ENCODE peak calls at places on chromosomes 5 and 9, in five cellular contexts. Y, B, L, Z and D are unnamed samples.

GRCh38 chr9:129567842-129568559 is 52.9 kb downstream of the C9orf50 start:
- DNase-seq in Y (peak), B (peak), L (no peak), Z (peak), D (no peak)

GRCh38 chr5:76958976-76959767 is 6.3 kb downstream of the CRHBP start:
- DNase-seq in Y (no peak), B (no peak), L (no peak), Z (no peak), D (no peak)

GRCh38 chr5:54520438-54520846 is 2.9 kb downstream of the SNX18 start:
- DNase-seq in Y (peak), B (no peak), L (no peak), Z (no peak), D (no peak)

GRCh38 chr9:92706218-92706940 is 36.4 kb upstream of the IPPK start:
- DNase-seq in Y (peak), B (peak), L (no peak), Z (no peak), D (no peak)

GRCh38 chr5:2158109-2158508 is 275.4 kb upstream of the IRX4 start:
- DNase-seq in Y (no peak), B (no peak), L (no peak), Z (no peak), D (no peak)

GRCh38 chr5:343461-344401 is 22.2 kb downstream of the AHRR start:
- DNase-seq in Y (no peak), B (peak), L (peak), Z (peak), D (no peak)

GRCh38 chr9:6938447-6938846 is 180.7 kb downstream of the KDM4C start:
- DNase-seq in Y (no peak), B (no peak), L (peak), Z (no peak), D (no peak)

GRCh38 chr9:120071760-120072159 is 508.2 kb downstream of the CDK5RAP2 start:
- DNase-seq in Y (no peak), B (no peak), L (no peak), Z (no peak), D (no peak)

GRCh38 chr5:155983954-155984353 is 343.0 kb upstream of the SGCD start:
- DNase-seq in Y (no peak), B (no peak), L (no peak), Z (no peak), D (no peak)

GRCh38 chr5:77171141-77171910 is 39.2 kb upstream of the PDE8B start:
- DNase-seq in Y (no peak), B (no peak), L (no peak), Z (no peak), D (no peak)

GRCh38 chr9:133725886-133726285 is 12.3 kb downstream of the SARDH start:
- DNase-seq in Y (no peak), B (no peak), L (no peak), Z (no peak), D (no peak)

GRCh38 chr9:83503881-83504280 is 34.3 kb downstream of the FRMD3 start:
- DNase-seq in Y (no peak), B (no peak), L (no peak), Z (no peak), D (no peak)

GRCh38 chr5:140112685-140113179 is 1.2 kb upstream of the PURA start:
- DNase-seq in Y (no peak), B (peak), L (no peak), Z (no peak), D (no peak)

GRCh38 chr9:122095010-122095767 is 2.1 kb upstream of the TTLL11 start:
- DNase-seq in Y (peak), B (peak), L (no peak), Z (peak), D (no peak)

GRCh38 chr9:93136011-93136440 is 2.0 kb upstream of the NINJ1 start:
- DNase-seq in Y (no peak), B (no peak), L (no peak), Z (peak), D (no peak)

GRCh38 chr5:116626272-116626723 is 51.7 kb upstream of the SEMA6A start:
- DNase-seq in Y (no peak), B (peak), L (no peak), Z (peak), D (no peak)

GRCh38 chr5:111229126-111229525 is 4.9 kb downstream of the CAMK4 start:
- DNase-seq in Y (peak), B (no peak), L (no peak), Z (no peak), D (no peak)

GRCh38 chr5:60287174-60287771 is 393.7 kb upstream of the PDE4D start:
- DNase-seq in Y (peak), B (peak), L (peak), Z (peak), D (no peak)

GRCh38 chr9:95004452-95005275 is 278.2 kb downstream of the AOPEP start:
- DNase-seq in Y (peak), B (peak), L (no peak), Z (peak), D (no peak)

GRCh38 chr9:101639785-101640437 is 45.1 kb upstream of the PPP3R2 start:
- DNase-seq in Y (no peak), B (no peak), L (no peak), Z (no peak), D (no peak)

GRCh38 chr9:16139781-16140180 is 586.9 kb downstream of the CCDC171 start:
- DNase-seq in Y (no peak), B (no peak), L (no peak), Z (no peak), D (no peak)

GRCh38 chr9:20207161-20207560 is 415.1 kb downstream of the MLLT3 start:
- DNase-seq in Y (no peak), B (no peak), L (no peak), Z (no peak), D (no peak)

GRCh38 chr5:146574713-146575112 is 58.7 kb upstream of the GPR151 start:
- DNase-seq in Y (no peak), B (no peak), L (no peak), Z (no peak), D (no peak)

GRCh38 chr9:33510264-33511183 is 13.5 kb upstream of the ANKRD18B start:
- DNase-seq in Y (no peak), B (peak), L (peak), Z (peak), D (no peak)

GRCh38 chr9:127661342-127661741 is 45.4 kb upstream of the CFAP157 start:
- DNase-seq in Y (no peak), B (peak), L (no peak), Z (peak), D (no peak)

GRCh38 chr5:24535646-24536045 is 109.1 kb downstream of the CDH10 start:
- DNase-seq in Y (no peak), B (peak), L (no peak), Z (peak), D (no peak)

GRCh38 chr9:20040991-20041606 is 252.3 kb upstream of the SLC24A2 start:
- DNase-seq in Y (no peak), B (no peak), L (no peak), Z (peak), D (no peak)

GRCh38 chr5:757931-758697 is 26.4 kb downstream of the ZDHHC11B start:
- DNase-seq in Y (no peak), B (peak), L (no peak), Z (no peak), D (no peak)

GRCh38 chr9:129280236-129281231 is 102.5 kb upstream of the IER5L start:
- DNase-seq in Y (peak), B (no peak), L (no peak), Z (no peak), D (peak)

GRCh38 chr5:94080390-94080789 is 339.0 kb upstream of the POU5F2 start:
- DNase-seq in Y (no peak), B (no peak), L (no peak), Z (no peak), D (no peak)

GRCh38 chr9:37037137-37037743 is 3.2 kb upstream of the PAX5 start:
- DNase-seq in Y (peak), B (peak), L (no peak), Z (no peak), D (no peak)